ENCODE peak calls at places on chromosomes 3 and 15, in nine cellular contexts. J, X, B, V, I, K, A, R and E are unnamed samples.

GRCh38 chr3:24406900-24407299 is 87.8 kb downstream of the THRB start:
- DNase-seq in J (no peak), X (no peak), B (no peak), V (no peak), I (no peak), K (no peak), A (no peak), R (no peak), E (no peak)

GRCh38 chr3:52685705-52686691 is at the start of the genes GNL3 and PBRM1:
- DNase-seq in J (peak; percentile 92), X (peak; percentile 61), B (peak; percentile 98), V (peak; percentile 96), I (peak; percentile 81), K (peak; percentile 95), A (peak; percentile 87), R (peak; percentile 95), E (no peak)

GRCh38 chr3:151316267-151316991 is at the start of gene GPR87:
- DNase-seq in J (no peak), X (no peak), B (no peak), V (no peak), I (no peak), K (no peak), A (peak; percentile 98), R (no peak), E (no peak)

GRCh38 chr3:171116802-171117395 is 90.4 kb upstream of the SLC2A2 start:
- DNase-seq in J (no peak), X (no peak), B (no peak), V (no peak), I (no peak), K (no peak), A (no peak), R (peak; percentile 25), E (no peak)

GRCh38 chr3:40223856-40224255 is 85.7 kb upstream of the EIF1B start:
- DNase-seq in J (no peak), X (no peak), B (no peak), V (no peak), I (no peak), K (no peak), A (no peak), R (no peak), E (peak; percentile 64)

GRCh38 chr15:60844431-60845174 is 365.7 kb upstream of the ICE2 start:
- DNase-seq in J (no peak), X (no peak), B (no peak), V (no peak), I (no peak), K (no peak), A (no peak), R (no peak), E (no peak)

GRCh38 chr3:127177226-127177625 is 15.7 kb upstream of the PRR23E start:
- DNase-seq in J (no peak), X (no peak), B (peak; percentile 6), V (no peak), I (no peak), K (no peak), A (peak; percentile 25), R (no peak), E (no peak)

GRCh38 chr3:39907981-39908380 is 98.6 kb downstream of the MYRIP start:
- DNase-seq in J (no peak), X (no peak), B (no peak), V (no peak), I (peak; percentile 43), K (no peak), A (no peak), R (no peak), E (no peak)

GRCh38 chr3:186012137-186012536 is 74.3 kb upstream of the TRA2B start:
- DNase-seq in J (no peak), X (no peak), B (no peak), V (no peak), I (no peak), K (no peak), A (no peak), R (no peak), E (no peak)

GRCh38 chr15:57861805-57862586 is 155.5 kb downstream of the POLR2M start:
- DNase-seq in J (no peak), X (no peak), B (no peak), V (no peak), I (peak; percentile 20), K (no peak), A (peak; percentile 54), R (no peak), E (no peak)

GRCh38 chr3:186060222-186060621 is 48.7 kb downstream of the ETV5 start:
- DNase-seq in J (no peak), X (no peak), B (no peak), V (no peak), I (no peak), K (no peak), A (no peak), R (no peak), E (no peak)

GRCh38 chr3:175564335-175564734 is 705.2 kb downstream of the NAALADL2 start:
- DNase-seq in J (no peak), X (no peak), B (no peak), V (no peak), I (no peak), K (no peak), A (no peak), R (no peak), E (no peak)

GRCh38 chr3:125140817-125141595 is 71.5 kb downstream of the SLC12A8 start:
- DNase-seq in J (no peak), X (no peak), B (no peak), V (no peak), I (no peak), K (no peak), A (no peak), R (no peak), E (no peak)

GRCh38 chr3:46298871-46299607 is 54.9 kb upstream of the CCR2 start:
- DNase-seq in J (no peak), X (no peak), B (no peak), V (no peak), I (no peak), K (no peak), A (no peak), R (no peak), E (no peak)

GRCh38 chr3:100205161-100205560 is 55.6 kb upstream of the TBC1D23 start:
- DNase-seq in J (no peak), X (no peak), B (no peak), V (no peak), I (no peak), K (no peak), A (no peak), R (no peak), E (no peak)

GRCh38 chr3:141390747-141391146 is 22.4 kb downstream of the ZBTB38 start:
- DNase-seq in J (no peak), X (no peak), B (no peak), V (no peak), I (no peak), K (no peak), A (no peak), R (no peak), E (no peak)
- H3K4me3 ChIP-seq in J (no peak overlapping the region), X (no peak overlapping the region), B (no peak overlapping the region), V (no peak overlapping the region), I (no peak overlapping the region), K (no peak overlapping the region), A (no peak overlapping the region), R (no peak overlapping the region), E (no peak overlapping the region)

DNA sequence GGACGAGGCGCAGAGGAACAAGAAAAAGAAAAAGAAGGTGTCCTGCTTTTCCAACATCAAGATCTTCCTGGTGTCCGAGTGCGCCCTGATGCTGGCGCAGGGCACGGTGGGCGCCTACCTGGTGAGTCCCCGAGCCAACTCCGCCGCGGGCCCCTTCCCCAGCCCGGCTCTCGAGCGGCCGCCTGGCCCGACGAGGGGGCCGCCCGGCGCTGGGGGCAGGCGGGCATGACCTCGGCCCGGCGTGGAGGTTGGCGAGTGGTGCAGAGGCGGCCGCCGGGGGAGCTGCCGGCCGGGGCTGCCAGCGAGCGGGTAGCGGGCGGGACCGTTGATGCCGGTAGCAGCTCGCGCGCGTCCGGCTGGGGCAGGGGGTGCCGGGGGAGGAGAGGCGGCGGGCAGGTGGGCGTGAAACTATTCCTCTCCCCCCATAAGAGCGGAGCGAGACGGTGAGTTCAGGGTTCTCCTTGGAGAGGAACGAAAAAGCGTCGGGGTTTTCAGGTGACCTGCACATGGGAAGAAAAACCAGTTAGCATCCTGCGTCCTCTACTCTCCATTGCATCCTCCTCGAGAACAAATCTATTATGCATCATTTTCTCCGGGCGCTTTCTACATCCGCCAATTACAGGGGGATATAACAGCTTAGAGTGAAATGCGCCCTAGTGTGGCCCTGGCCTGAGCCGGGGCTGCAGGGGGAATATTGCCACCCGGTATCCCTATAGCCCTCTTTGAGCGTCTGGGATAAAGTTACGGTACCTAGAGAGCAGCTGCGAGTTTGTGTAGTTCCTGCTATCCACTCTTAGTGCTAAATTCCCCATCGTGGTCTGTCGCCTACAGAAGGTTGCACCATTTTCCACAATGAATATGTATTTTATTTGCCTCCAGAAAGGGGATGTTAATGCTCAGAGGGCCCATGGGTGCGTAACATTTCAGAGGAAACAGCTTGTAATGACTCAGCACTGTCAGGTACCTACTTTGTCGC is 748 bp downstream of the SLCO3A1 start:
- DNase-seq in J (no peak), X (no peak), B (peak; percentile 80), V (peak; percentile 73), I (no peak), K (peak; percentile 63), A (peak; percentile 33), R (peak; percentile 18), E (no peak)
- H3K4me3 ChIP-seq in J (peak overlapping the region; percentile 74), X (peak overlapping the region; percentile 94), B (peak overlapping the region; percentile 84), V (peak overlapping the region; percentile 77), I (peak overlapping the region; percentile 57), K (peak overlapping the region; percentile 66), A (peak overlapping the region; percentile 50), R (peak overlapping the region; percentile 51), E (peak overlapping the region; percentile 73)

GRCh38 chr3:19183572-19183971 is 35.3 kb downstream of the KCNH8 start:
- DNase-seq in J (no peak), X (no peak), B (no peak), V (no peak), I (no peak), K (no peak), A (no peak), R (no peak), E (no peak)
- H3K4me3 ChIP-seq in J (no peak overlapping the region), X (no peak overlapping the region), B (no peak overlapping the region), V (no peak overlapping the region), I (no peak overlapping the region), K (no peak overlapping the region), A (no peak overlapping the region), R (no peak overlapping the region), E (no peak overlapping the region)

GRCh38 chr15:64443016-64443415 is 17.4 kb upstream of the ZNF609 start:
- DNase-seq in J (no peak), X (no peak), B (no peak), V (no peak), I (no peak), K (no peak), A (no peak), R (no peak), E (no peak)

GRCh38 chr15:64441852-64442251 is 18.5 kb upstream of the ZNF609 start:
- DNase-seq in J (no peak), X (no peak), B (no peak), V (no peak), I (no peak), K (no peak), A (no peak), R (no peak), E (no peak)

GRCh38 chr15:64444836-64445235 is 15.5 kb upstream of the ZNF609 start:
- DNase-seq in J (no peak), X (no peak), B (no peak), V (no peak), I (no peak), K (no peak), A (no peak), R (no peak), E (no peak)

GRCh38 chr15:64447536-64448315 is 12.7 kb upstream of the ZNF609 start:
- DNase-seq in J (no peak), X (no peak), B (peak; percentile 32), V (no peak), I (no peak), K (no peak), A (no peak), R (no peak), E (no peak)

GRCh38 chr15:64443747-64444621 is 16.4 kb upstream of the ZNF609 start:
- DNase-seq in J (no peak), X (no peak), B (no peak), V (no peak), I (peak; percentile 89), K (no peak), A (peak; percentile 95), R (no peak), E (no peak)
- H3K4me3 ChIP-seq in J (no peak overlapping the region), X (no peak overlapping the region), B (no peak overlapping the region), V (no peak overlapping the region), I (peak overlapping the region; percentile 14), K (no peak overlapping the region), A (no peak overlapping the region), R (no peak overlapping the region), E (no peak overlapping the region)